ENCODE peak calls at places on chromosomes 16 and 17, in nine cellular contexts. One of them, this sample, is unnamed.

GRCh38 chr17:33778505-33779398 is 476.3 kb upstream of the CCL2 start:
- DNase-seq in stimulated activated naive B cell treated with anti-CD40 and anti-IgM and Interleukin-4, amounts not matched to agents 10 μg/mL and 1 μg/mL and 100 μg/mL, for 72 hours: peak; percentile 15
- DNase-seq in effector memory CD4-positive, alpha-beta T cell: no peak
- DNase-seq in AG10803: peak; percentile 65
- DNase-seq in stimulated activated CD8-positive, alpha-beta memory T cell treated with anti-CD3 and anti-CD28 coated beads, Interleukin-2, amount 100 ng/mL, for 48 hours: peak; percentile 5
- DNase-seq in HAP-1: peak; percentile 50
- DNase-seq in Calu3: peak; percentile 48
- DNase-seq in activated naive CD8-positive, alpha-beta T cell treated with anti-CD3 and anti-CD28 coated beads, Interleukin-2, amount 50 U/mL, for 16 hours: no peak
- DNase-seq in EH: peak; percentile 60
- DNase-seq in this sample: peak; percentile 44

GRCh38 chr16:75593825-75594820 is 27.9 kb downstream of the GABARAPL2 start:
- DNase-seq in stimulated activated naive B cell treated with anti-CD40 and anti-IgM and Interleukin-4, amounts not matched to agents 10 μg/mL and 1 μg/mL and 100 μg/mL, for 72 hours: no peak
- DNase-seq in effector memory CD4-positive, alpha-beta T cell: no peak
- DNase-seq in AG10803: peak; percentile 84
- DNase-seq in stimulated activated CD8-positive, alpha-beta memory T cell treated with anti-CD3 and anti-CD28 coated beads, Interleukin-2, amount 100 ng/mL, for 48 hours: no peak
- DNase-seq in HAP-1: no peak
- DNase-seq in Calu3: peak; percentile 40
- DNase-seq in activated naive CD8-positive, alpha-beta T cell treated with anti-CD3 and anti-CD28 coated beads, Interleukin-2, amount 50 U/mL, for 16 hours: no peak
- DNase-seq in EH: peak; percentile 68
- DNase-seq in this sample: peak; percentile 68

GRCh38 chr17:64781013-64781392 is 118.9 kb upstream of the SMURF2 start:
- DNase-seq in stimulated activated naive B cell treated with anti-CD40 and anti-IgM and Interleukin-4, amounts not matched to agents 10 μg/mL and 1 μg/mL and 100 μg/mL, for 72 hours: no peak
- DNase-seq in effector memory CD4-positive, alpha-beta T cell: no peak
- DNase-seq in AG10803: no peak
- DNase-seq in stimulated activated CD8-positive, alpha-beta memory T cell treated with anti-CD3 and anti-CD28 coated beads, Interleukin-2, amount 100 ng/mL, for 48 hours: no peak
- DNase-seq in HAP-1: no peak
- DNase-seq in Calu3: no peak
- DNase-seq in activated naive CD8-positive, alpha-beta T cell treated with anti-CD3 and anti-CD28 coated beads, Interleukin-2, amount 50 U/mL, for 16 hours: no peak
- DNase-seq in EH: no peak
- DNase-seq in this sample: no peak

GRCh38 chr16:35449663-35450062 is 1990.3 kb downstream of the TP53TG3F start:
- DNase-seq in stimulated activated naive B cell treated with anti-CD40 and anti-IgM and Interleukin-4, amounts not matched to agents 10 μg/mL and 1 μg/mL and 100 μg/mL, for 72 hours: no peak
- DNase-seq in effector memory CD4-positive, alpha-beta T cell: no peak
- DNase-seq in AG10803: no peak
- DNase-seq in stimulated activated CD8-positive, alpha-beta memory T cell treated with anti-CD3 and anti-CD28 coated beads, Interleukin-2, amount 100 ng/mL, for 48 hours: no peak
- DNase-seq in HAP-1: no peak
- DNase-seq in Calu3: no peak
- DNase-seq in activated naive CD8-positive, alpha-beta T cell treated with anti-CD3 and anti-CD28 coated beads, Interleukin-2, amount 50 U/mL, for 16 hours: no peak
- DNase-seq in EH: no peak
- DNase-seq in this sample: no peak

GRCh38 chr17:78687125-78687524 is 94.9 kb downstream of the CYTH1 start:
- DNase-seq in stimulated activated naive B cell treated with anti-CD40 and anti-IgM and Interleukin-4, amounts not matched to agents 10 μg/mL and 1 μg/mL and 100 μg/mL, for 72 hours: no peak
- DNase-seq in effector memory CD4-positive, alpha-beta T cell: no peak
- DNase-seq in AG10803: no peak
- DNase-seq in stimulated activated CD8-positive, alpha-beta memory T cell treated with anti-CD3 and anti-CD28 coated beads, Interleukin-2, amount 100 ng/mL, for 48 hours: no peak
- DNase-seq in HAP-1: no peak
- DNase-seq in Calu3: no peak
- DNase-seq in activated naive CD8-positive, alpha-beta T cell treated with anti-CD3 and anti-CD28 coated beads, Interleukin-2, amount 50 U/mL, for 16 hours: no peak
- DNase-seq in EH: no peak
- DNase-seq in this sample: no peak

GRCh38 chr17:53630638-53631037 is 192.1 kb upstream of the KIF2B start:
- DNase-seq in stimulated activated naive B cell treated with anti-CD40 and anti-IgM and Interleukin-4, amounts not matched to agents 10 μg/mL and 1 μg/mL and 100 μg/mL, for 72 hours: no peak
- DNase-seq in effector memory CD4-positive, alpha-beta T cell: no peak
- DNase-seq in AG10803: no peak
- DNase-seq in stimulated activated CD8-positive, alpha-beta memory T cell treated with anti-CD3 and anti-CD28 coated beads, Interleukin-2, amount 100 ng/mL, for 48 hours: no peak
- DNase-seq in HAP-1: no peak
- DNase-seq in Calu3: no peak
- DNase-seq in activated naive CD8-positive, alpha-beta T cell treated with anti-CD3 and anti-CD28 coated beads, Interleukin-2, amount 50 U/mL, for 16 hours: no peak
- DNase-seq in EH: no peak
- DNase-seq in this sample: no peak

GRCh38 chr16:28549301-28549899 is 4.3 kb upstream of the SGF29 start:
- DNase-seq in stimulated activated naive B cell treated with anti-CD40 and anti-IgM and Interleukin-4, amounts not matched to agents 10 μg/mL and 1 μg/mL and 100 μg/mL, for 72 hours: no peak
- DNase-seq in effector memory CD4-positive, alpha-beta T cell: no peak
- DNase-seq in AG10803: peak; percentile 47
- DNase-seq in stimulated activated CD8-positive, alpha-beta memory T cell treated with anti-CD3 and anti-CD28 coated beads, Interleukin-2, amount 100 ng/mL, for 48 hours: no peak
- DNase-seq in HAP-1: no peak
- DNase-seq in Calu3: peak; percentile 41
- DNase-seq in activated naive CD8-positive, alpha-beta T cell treated with anti-CD3 and anti-CD28 coated beads, Interleukin-2, amount 50 U/mL, for 16 hours: no peak
- DNase-seq in EH: peak; percentile 53
- DNase-seq in this sample: no peak

GRCh38 chr16:59733321-59733720 is 999.2 kb upstream of the GOT2 start:
- DNase-seq in stimulated activated naive B cell treated with anti-CD40 and anti-IgM and Interleukin-4, amounts not matched to agents 10 μg/mL and 1 μg/mL and 100 μg/mL, for 72 hours: no peak
- DNase-seq in effector memory CD4-positive, alpha-beta T cell: no peak
- DNase-seq in AG10803: no peak
- DNase-seq in stimulated activated CD8-positive, alpha-beta memory T cell treated with anti-CD3 and anti-CD28 coated beads, Interleukin-2, amount 100 ng/mL, for 48 hours: no peak
- DNase-seq in HAP-1: no peak
- DNase-seq in Calu3: no peak
- DNase-seq in activated naive CD8-positive, alpha-beta T cell treated with anti-CD3 and anti-CD28 coated beads, Interleukin-2, amount 50 U/mL, for 16 hours: no peak
- DNase-seq in EH: no peak
- DNase-seq in this sample: no peak

GRCh38 chr17:17666111-17666714 is 15.0 kb upstream of the RAI1 start:
- DNase-seq in stimulated activated naive B cell treated with anti-CD40 and anti-IgM and Interleukin-4, amounts not matched to agents 10 μg/mL and 1 μg/mL and 100 μg/mL, for 72 hours: no peak
- DNase-seq in effector memory CD4-positive, alpha-beta T cell: no peak
- DNase-seq in AG10803: peak; percentile 73
- DNase-seq in stimulated activated CD8-positive, alpha-beta memory T cell treated with anti-CD3 and anti-CD28 coated beads, Interleukin-2, amount 100 ng/mL, for 48 hours: no peak
- DNase-seq in HAP-1: no peak
- DNase-seq in Calu3: peak; percentile 29
- DNase-seq in activated naive CD8-positive, alpha-beta T cell treated with anti-CD3 and anti-CD28 coated beads, Interleukin-2, amount 50 U/mL, for 16 hours: no peak
- DNase-seq in EH: peak; percentile 80
- DNase-seq in this sample: no peak

GRCh38 chr17:45020354-45021138 is 30.9 kb downstream of the DCAKD start:
- DNase-seq in stimulated activated naive B cell treated with anti-CD40 and anti-IgM and Interleukin-4, amounts not matched to agents 10 μg/mL and 1 μg/mL and 100 μg/mL, for 72 hours: no peak
- DNase-seq in effector memory CD4-positive, alpha-beta T cell: no peak
- DNase-seq in AG10803: peak; percentile 30
- DNase-seq in stimulated activated CD8-positive, alpha-beta memory T cell treated with anti-CD3 and anti-CD28 coated beads, Interleukin-2, amount 100 ng/mL, for 48 hours: no peak
- DNase-seq in HAP-1: no peak
- DNase-seq in Calu3: peak; percentile 30
- DNase-seq in activated naive CD8-positive, alpha-beta T cell treated with anti-CD3 and anti-CD28 coated beads, Interleukin-2, amount 50 U/mL, for 16 hours: no peak
- DNase-seq in EH: peak; percentile 36
- DNase-seq in this sample: no peak

GRCh38 chr17:27403480-27404005 is 52.7 kb upstream of the KSR1 start:
- DNase-seq in stimulated activated naive B cell treated with anti-CD40 and anti-IgM and Interleukin-4, amounts not matched to agents 10 μg/mL and 1 μg/mL and 100 μg/mL, for 72 hours: no peak
- DNase-seq in effector memory CD4-positive, alpha-beta T cell: no peak
- DNase-seq in AG10803: no peak
- DNase-seq in stimulated activated CD8-positive, alpha-beta memory T cell treated with anti-CD3 and anti-CD28 coated beads, Interleukin-2, amount 100 ng/mL, for 48 hours: no peak
- DNase-seq in HAP-1: no peak
- DNase-seq in Calu3: no peak
- DNase-seq in activated naive CD8-positive, alpha-beta T cell treated with anti-CD3 and anti-CD28 coated beads, Interleukin-2, amount 50 U/mL, for 16 hours: no peak
- DNase-seq in EH: no peak
- DNase-seq in this sample: peak; percentile 40

GRCh38 chr17:18967806-18968744 is 16.1 kb downstream of the SLC5A10 start:
- DNase-seq in stimulated activated naive B cell treated with anti-CD40 and anti-IgM and Interleukin-4, amounts not matched to agents 10 μg/mL and 1 μg/mL and 100 μg/mL, for 72 hours: no peak
- DNase-seq in effector memory CD4-positive, alpha-beta T cell: no peak
- DNase-seq in AG10803: no peak
- DNase-seq in stimulated activated CD8-positive, alpha-beta memory T cell treated with anti-CD3 and anti-CD28 coated beads, Interleukin-2, amount 100 ng/mL, for 48 hours: no peak
- DNase-seq in HAP-1: no peak
- DNase-seq in Calu3: no peak
- DNase-seq in activated naive CD8-positive, alpha-beta T cell treated with anti-CD3 and anti-CD28 coated beads, Interleukin-2, amount 50 U/mL, for 16 hours: no peak
- DNase-seq in EH: no peak
- DNase-seq in this sample: no peak

GRCh38 chr17:77677210-77677609 is 281.3 kb upstream of the TNRC6C start:
- DNase-seq in stimulated activated naive B cell treated with anti-CD40 and anti-IgM and Interleukin-4, amounts not matched to agents 10 μg/mL and 1 μg/mL and 100 μg/mL, for 72 hours: no peak
- DNase-seq in effector memory CD4-positive, alpha-beta T cell: no peak
- DNase-seq in AG10803: peak; percentile 79
- DNase-seq in stimulated activated CD8-positive, alpha-beta memory T cell treated with anti-CD3 and anti-CD28 coated beads, Interleukin-2, amount 100 ng/mL, for 48 hours: no peak
- DNase-seq in HAP-1: no peak
- DNase-seq in Calu3: no peak
- DNase-seq in activated naive CD8-positive, alpha-beta T cell treated with anti-CD3 and anti-CD28 coated beads, Interleukin-2, amount 50 U/mL, for 16 hours: no peak
- DNase-seq in EH: peak; percentile 39
- DNase-seq in this sample: no peak

GRCh38 chr16:30760160-30760559 is 1.7 kb downstream of the CFAP119 start:
- DNase-seq in stimulated activated naive B cell treated with anti-CD40 and anti-IgM and Interleukin-4, amounts not matched to agents 10 μg/mL and 1 μg/mL and 100 μg/mL, for 72 hours: no peak
- DNase-seq in effector memory CD4-positive, alpha-beta T cell: no peak
- DNase-seq in AG10803: no peak
- DNase-seq in stimulated activated CD8-positive, alpha-beta memory T cell treated with anti-CD3 and anti-CD28 coated beads, Interleukin-2, amount 100 ng/mL, for 48 hours: no peak
- DNase-seq in HAP-1: no peak
- DNase-seq in Calu3: no peak
- DNase-seq in activated naive CD8-positive, alpha-beta T cell treated with anti-CD3 and anti-CD28 coated beads, Interleukin-2, amount 50 U/mL, for 16 hours: no peak
- DNase-seq in EH: no peak
- DNase-seq in this sample: no peak

GRCh38 chr17:79377230-79377790 is 233.5 kb downstream of the RBFOX3 start:
- DNase-seq in stimulated activated naive B cell treated with anti-CD40 and anti-IgM and Interleukin-4, amounts not matched to agents 10 μg/mL and 1 μg/mL and 100 μg/mL, for 72 hours: no peak
- DNase-seq in effector memory CD4-positive, alpha-beta T cell: no peak
- DNase-seq in AG10803: no peak
- DNase-seq in stimulated activated CD8-positive, alpha-beta memory T cell treated with anti-CD3 and anti-CD28 coated beads, Interleukin-2, amount 100 ng/mL, for 48 hours: no peak
- DNase-seq in HAP-1: no peak
- DNase-seq in Calu3: no peak
- DNase-seq in activated naive CD8-positive, alpha-beta T cell treated with anti-CD3 and anti-CD28 coated beads, Interleukin-2, amount 50 U/mL, for 16 hours: no peak
- DNase-seq in EH: no peak
- DNase-seq in this sample: no peak

GRCh38 chr16:29232811-29233704 is 173.5 kb downstream of the NPIPB11 start:
- DNase-seq in stimulated activated naive B cell treated with anti-CD40 and anti-IgM and Interleukin-4, amounts not matched to agents 10 μg/mL and 1 μg/mL and 100 μg/mL, for 72 hours: no peak
- DNase-seq in effector memory CD4-positive, alpha-beta T cell: no peak
- DNase-seq in AG10803: no peak
- DNase-seq in stimulated activated CD8-positive, alpha-beta memory T cell treated with anti-CD3 and anti-CD28 coated beads, Interleukin-2, amount 100 ng/mL, for 48 hours: no peak
- DNase-seq in HAP-1: no peak
- DNase-seq in Calu3: no peak
- DNase-seq in activated naive CD8-positive, alpha-beta T cell treated with anti-CD3 and anti-CD28 coated beads, Interleukin-2, amount 50 U/mL, for 16 hours: no peak
- DNase-seq in EH: no peak
- DNase-seq in this sample: no peak

GRCh38 chr17:81563861-81564586 is 11.9 kb upstream of the FAAP100 start:
- DNase-seq in stimulated activated naive B cell treated with anti-CD40 and anti-IgM and Interleukin-4, amounts not matched to agents 10 μg/mL and 1 μg/mL and 100 μg/mL, for 72 hours: no peak
- DNase-seq in effector memory CD4-positive, alpha-beta T cell: no peak
- DNase-seq in AG10803: peak; percentile 92
- DNase-seq in stimulated activated CD8-positive, alpha-beta memory T cell treated with anti-CD3 and anti-CD28 coated beads, Interleukin-2, amount 100 ng/mL, for 48 hours: no peak
- DNase-seq in HAP-1: no peak
- DNase-seq in Calu3: no peak
- DNase-seq in activated naive CD8-positive, alpha-beta T cell treated with anti-CD3 and anti-CD28 coated beads, Interleukin-2, amount 50 U/mL, for 16 hours: no peak
- DNase-seq in EH: peak; percentile 58
- DNase-seq in this sample: no peak

GRCh38 chr17:1153795-1154546 is 25.8 kb downstream of the ABR start:
- DNase-seq in stimulated activated naive B cell treated with anti-CD40 and anti-IgM and Interleukin-4, amounts not matched to agents 10 μg/mL and 1 μg/mL and 100 μg/mL, for 72 hours: no peak
- DNase-seq in effector memory CD4-positive, alpha-beta T cell: no peak
- DNase-seq in AG10803: peak; percentile 87
- DNase-seq in stimulated activated CD8-positive, alpha-beta memory T cell treated with anti-CD3 and anti-CD28 coated beads, Interleukin-2, amount 100 ng/mL, for 48 hours: no peak
- DNase-seq in HAP-1: peak; percentile 60
- DNase-seq in Calu3: no peak
- DNase-seq in activated naive CD8-positive, alpha-beta T cell treated with anti-CD3 and anti-CD28 coated beads, Interleukin-2, amount 50 U/mL, for 16 hours: no peak
- DNase-seq in EH: peak; percentile 65
- DNase-seq in this sample: no peak

GRCh38 chr16:58418601-58419000 is 26.3 kb downstream of the GINS3 start:
- DNase-seq in stimulated activated naive B cell treated with anti-CD40 and anti-IgM and Interleukin-4, amounts not matched to agents 10 μg/mL and 1 μg/mL and 100 μg/mL, for 72 hours: no peak
- DNase-seq in effector memory CD4-positive, alpha-beta T cell: no peak
- DNase-seq in AG10803: no peak
- DNase-seq in stimulated activated CD8-positive, alpha-beta memory T cell treated with anti-CD3 and anti-CD28 coated beads, Interleukin-2, amount 100 ng/mL, for 48 hours: no peak
- DNase-seq in HAP-1: no peak
- DNase-seq in Calu3: no peak
- DNase-seq in activated naive CD8-positive, alpha-beta T cell treated with anti-CD3 and anti-CD28 coated beads, Interleukin-2, amount 50 U/mL, for 16 hours: no peak
- DNase-seq in EH: peak; percentile 5
- DNase-seq in this sample: no peak

GRCh38 chr17:48483471-48484131 is 47.2 kb downstream of the HOXB1 start:
- DNase-seq in stimulated activated naive B cell treated with anti-CD40 and anti-IgM and Interleukin-4, amounts not matched to agents 10 μg/mL and 1 μg/mL and 100 μg/mL, for 72 hours: peak; percentile 35
- DNase-seq in effector memory CD4-positive, alpha-beta T cell: no peak
- DNase-seq in AG10803: peak; percentile 99
- DNase-seq in stimulated activated CD8-positive, alpha-beta memory T cell treated with anti-CD3 and anti-CD28 coated beads, Interleukin-2, amount 100 ng/mL, for 48 hours: no peak
- DNase-seq in HAP-1: no peak
- DNase-seq in Calu3: peak; percentile 66
- DNase-seq in activated naive CD8-positive, alpha-beta T cell treated with anti-CD3 and anti-CD28 coated beads, Interleukin-2, amount 50 U/mL, for 16 hours: no peak
- DNase-seq in EH: peak; percentile 97
- DNase-seq in this sample: no peak

GRCh38 chr16:27322858-27323780 is 9.3 kb downstream of the IL4R start:
- DNase-seq in stimulated activated naive B cell treated with anti-CD40 and anti-IgM and Interleukin-4, amounts not matched to agents 10 μg/mL and 1 μg/mL and 100 μg/mL, for 72 hours: no peak
- DNase-seq in effector memory CD4-positive, alpha-beta T cell: no peak
- DNase-seq in AG10803: no peak
- DNase-seq in stimulated activated CD8-positive, alpha-beta memory T cell treated with anti-CD3 and anti-CD28 coated beads, Interleukin-2, amount 100 ng/mL, for 48 hours: no peak
- DNase-seq in HAP-1: no peak
- DNase-seq in Calu3: peak; percentile 88
- DNase-seq in activated naive CD8-positive, alpha-beta T cell treated with anti-CD3 and anti-CD28 coated beads, Interleukin-2, amount 50 U/mL, for 16 hours: no peak
- DNase-seq in EH: no peak
- DNase-seq in this sample: no peak

GRCh38 chr17:74852237-74853047 is 7.2 kb downstream of the GRIN2C start:
- DNase-seq in stimulated activated naive B cell treated with anti-CD40 and anti-IgM and Interleukin-4, amounts not matched to agents 10 μg/mL and 1 μg/mL and 100 μg/mL, for 72 hours: no peak
- DNase-seq in effector memory CD4-positive, alpha-beta T cell: peak; percentile 34
- DNase-seq in AG10803: no peak
- DNase-seq in stimulated activated CD8-positive, alpha-beta memory T cell treated with anti-CD3 and anti-CD28 coated beads, Interleukin-2, amount 100 ng/mL, for 48 hours: peak; percentile 38
- DNase-seq in HAP-1: peak; percentile 79
- DNase-seq in Calu3: no peak
- DNase-seq in activated naive CD8-positive, alpha-beta T cell treated with anti-CD3 and anti-CD28 coated beads, Interleukin-2, amount 50 U/mL, for 16 hours: peak; percentile 15
- DNase-seq in EH: peak; percentile 16
- DNase-seq in this sample: peak; percentile 72

GRCh38 chr16:29306953-29307597 is 99.4 kb downstream of the NPIPB11 start:
- DNase-seq in stimulated activated naive B cell treated with anti-CD40 and anti-IgM and Interleukin-4, amounts not matched to agents 10 μg/mL and 1 μg/mL and 100 μg/mL, for 72 hours: no peak
- DNase-seq in effector memory CD4-positive, alpha-beta T cell: no peak
- DNase-seq in AG10803: no peak
- DNase-seq in stimulated activated CD8-positive, alpha-beta memory T cell treated with anti-CD3 and anti-CD28 coated beads, Interleukin-2, amount 100 ng/mL, for 48 hours: no peak
- DNase-seq in HAP-1: no peak
- DNase-seq in Calu3: no peak
- DNase-seq in activated naive CD8-positive, alpha-beta T cell treated with anti-CD3 and anti-CD28 coated beads, Interleukin-2, amount 50 U/mL, for 16 hours: no peak
- DNase-seq in EH: peak; percentile 81
- DNase-seq in this sample: no peak

GRCh38 chr16:85170066-85171003 is 58.1 kb upstream of the CIBAR2 start:
- DNase-seq in stimulated activated naive B cell treated with anti-CD40 and anti-IgM and Interleukin-4, amounts not matched to agents 10 μg/mL and 1 μg/mL and 100 μg/mL, for 72 hours: no peak
- DNase-seq in effector memory CD4-positive, alpha-beta T cell: no peak
- DNase-seq in AG10803: no peak
- DNase-seq in stimulated activated CD8-positive, alpha-beta memory T cell treated with anti-CD3 and anti-CD28 coated beads, Interleukin-2, amount 100 ng/mL, for 48 hours: no peak
- DNase-seq in HAP-1: peak; percentile 21
- DNase-seq in Calu3: no peak
- DNase-seq in activated naive CD8-positive, alpha-beta T cell treated with anti-CD3 and anti-CD28 coated beads, Interleukin-2, amount 50 U/mL, for 16 hours: no peak
- DNase-seq in EH: no peak
- DNase-seq in this sample: no peak

GRCh38 chr17:82311971-82312370 is 5.4 kb downstream of the CD7 start:
- DNase-seq in stimulated activated naive B cell treated with anti-CD40 and anti-IgM and Interleukin-4, amounts not matched to agents 10 μg/mL and 1 μg/mL and 100 μg/mL, for 72 hours: no peak
- DNase-seq in effector memory CD4-positive, alpha-beta T cell: no peak
- DNase-seq in AG10803: no peak
- DNase-seq in stimulated activated CD8-positive, alpha-beta memory T cell treated with anti-CD3 and anti-CD28 coated beads, Interleukin-2, amount 100 ng/mL, for 48 hours: no peak
- DNase-seq in HAP-1: no peak
- DNase-seq in Calu3: no peak
- DNase-seq in activated naive CD8-positive, alpha-beta T cell treated with anti-CD3 and anti-CD28 coated beads, Interleukin-2, amount 50 U/mL, for 16 hours: no peak
- DNase-seq in EH: no peak
- DNase-seq in this sample: no peak

GRCh38 chr17:6574689-6575595 is 18.6 kb upstream of the PITPNM3 start:
- DNase-seq in stimulated activated naive B cell treated with anti-CD40 and anti-IgM and Interleukin-4, amounts not matched to agents 10 μg/mL and 1 μg/mL and 100 μg/mL, for 72 hours: peak; percentile 42
- DNase-seq in effector memory CD4-positive, alpha-beta T cell: no peak
- DNase-seq in AG10803: peak; percentile 65
- DNase-seq in stimulated activated CD8-positive, alpha-beta memory T cell treated with anti-CD3 and anti-CD28 coated beads, Interleukin-2, amount 100 ng/mL, for 48 hours: peak; percentile 37
- DNase-seq in HAP-1: no peak
- DNase-seq in Calu3: no peak
- DNase-seq in activated naive CD8-positive, alpha-beta T cell treated with anti-CD3 and anti-CD28 coated beads, Interleukin-2, amount 50 U/mL, for 16 hours: no peak
- DNase-seq in EH: peak; percentile 67
- DNase-seq in this sample: no peak

GRCh38 chr16:2160915-2161551 is 5.5 kb downstream of the TRAF7 start:
- DNase-seq in stimulated activated naive B cell treated with anti-CD40 and anti-IgM and Interleukin-4, amounts not matched to agents 10 μg/mL and 1 μg/mL and 100 μg/mL, for 72 hours: no peak
- DNase-seq in effector memory CD4-positive, alpha-beta T cell: no peak
- DNase-seq in AG10803: peak; percentile 87
- DNase-seq in stimulated activated CD8-positive, alpha-beta memory T cell treated with anti-CD3 and anti-CD28 coated beads, Interleukin-2, amount 100 ng/mL, for 48 hours: no peak
- DNase-seq in HAP-1: no peak
- DNase-seq in Calu3: no peak
- DNase-seq in activated naive CD8-positive, alpha-beta T cell treated with anti-CD3 and anti-CD28 coated beads, Interleukin-2, amount 50 U/mL, for 16 hours: no peak
- DNase-seq in EH: peak; percentile 43
- DNase-seq in this sample: no peak

GRCh38 chr16:69182730-69183416 is 4.1 kb upstream of the SNTB2 start:
- DNase-seq in stimulated activated naive B cell treated with anti-CD40 and anti-IgM and Interleukin-4, amounts not matched to agents 10 μg/mL and 1 μg/mL and 100 μg/mL, for 72 hours: no peak
- DNase-seq in effector memory CD4-positive, alpha-beta T cell: no peak
- DNase-seq in AG10803: no peak
- DNase-seq in stimulated activated CD8-positive, alpha-beta memory T cell treated with anti-CD3 and anti-CD28 coated beads, Interleukin-2, amount 100 ng/mL, for 48 hours: no peak
- DNase-seq in HAP-1: peak; percentile 39
- DNase-seq in Calu3: no peak
- DNase-seq in activated naive CD8-positive, alpha-beta T cell treated with anti-CD3 and anti-CD28 coated beads, Interleukin-2, amount 50 U/mL, for 16 hours: no peak
- DNase-seq in EH: peak; percentile 16
- DNase-seq in this sample: no peak

GRCh38 chr17:9982159-9982558 is 77.1 kb upstream of the RCVRN start:
- DNase-seq in stimulated activated naive B cell treated with anti-CD40 and anti-IgM and Interleukin-4, amounts not matched to agents 10 μg/mL and 1 μg/mL and 100 μg/mL, for 72 hours: no peak
- DNase-seq in effector memory CD4-positive, alpha-beta T cell: no peak
- DNase-seq in AG10803: no peak
- DNase-seq in stimulated activated CD8-positive, alpha-beta memory T cell treated with anti-CD3 and anti-CD28 coated beads, Interleukin-2, amount 100 ng/mL, for 48 hours: no peak
- DNase-seq in HAP-1: no peak
- DNase-seq in Calu3: peak; percentile 17
- DNase-seq in activated naive CD8-positive, alpha-beta T cell treated with anti-CD3 and anti-CD28 coated beads, Interleukin-2, amount 50 U/mL, for 16 hours: no peak
- DNase-seq in EH: no peak
- DNase-seq in this sample: no peak

GRCh38 chr17:34637041-34637547 is 57.7 kb downstream of the TMEM132E start:
- DNase-seq in stimulated activated naive B cell treated with anti-CD40 and anti-IgM and Interleukin-4, amounts not matched to agents 10 μg/mL and 1 μg/mL and 100 μg/mL, for 72 hours: no peak
- DNase-seq in effector memory CD4-positive, alpha-beta T cell: no peak
- DNase-seq in AG10803: no peak
- DNase-seq in stimulated activated CD8-positive, alpha-beta memory T cell treated with anti-CD3 and anti-CD28 coated beads, Interleukin-2, amount 100 ng/mL, for 48 hours: no peak
- DNase-seq in HAP-1: no peak
- DNase-seq in Calu3: no peak
- DNase-seq in activated naive CD8-positive, alpha-beta T cell treated with anti-CD3 and anti-CD28 coated beads, Interleukin-2, amount 50 U/mL, for 16 hours: no peak
- DNase-seq in EH: no peak
- DNase-seq in this sample: no peak

This sample was measured in NT2/D1.